ENCODE peak calls at places on chromosomes 1 and 21, in seven cellular contexts. V, O, Q, Y, N, L and I are unnamed samples.

GRCh38 chr1:24942789-24943188 is 12.7 kb upstream of the RUNX3 start:
- DNase-seq in O (no peak), V (no peak), Y (no peak), L (no peak), Q (no peak), N (no peak), I (no peak)

GRCh38 chr1:213773975-213774374 is 213.8 kb upstream of the PROX1 start:
- DNase-seq in Y (no peak), V (no peak), L (no peak), O (no peak), N (no peak), Q (no peak), I (no peak)

GRCh38 chr1:234478152-234478480 is 863 bp downstream of the TARBP1 start:
- DNase-seq in Y (no peak), Q (peak; percentile 55), O (peak; percentile 76), N (no peak), L (no peak), V (peak; percentile 28), I (peak; percentile 77)

GRCh38 chr1:89723863-89724262 is 90.9 kb downstream of the LRRC8C start:
- DNase-seq in V (peak; percentile 43), O (no peak), Y (no peak), N (no peak), L (no peak), Q (no peak), I (no peak)

GRCh38 chr1:68049941-68050878 is at the start of gene DIRAS3:
- DNase-seq in L (peak; percentile 42), Q (no peak), Y (no peak), V (peak; percentile 60), O (no peak), N (no peak), I (peak; percentile 39)

GRCh38 chr21:17712887-17713286 is 100.2 kb upstream of the BTG3 start:
- DNase-seq in N (no peak), Q (no peak), V (no peak), Y (no peak), L (no peak), O (no peak), I (no peak)

GRCh38 chr1:43317817-43318471 is 17.2 kb downstream of the TIE1 start:
- DNase-seq in N (no peak), V (peak; percentile 49), Q (no peak), Y (no peak), O (no peak), L (no peak), I (no peak)

GRCh38 chr1:44874155-44874554 is 31.1 kb upstream of the PTCH2 start:
- DNase-seq in V (no peak), Q (no peak), L (no peak), O (no peak), N (no peak), Y (no peak), I (no peak)

GRCh38 chr21:44415073-44416025 is 40.0 kb upstream of the LRRC3 start:
- DNase-seq in Y (no peak), O (peak; percentile 32), N (no peak), V (no peak), Q (peak; percentile 18), L (no peak), I (no peak)

GRCh38 chr1:50976890-50977574 is 7.0 kb downstream of the CDKN2C start:
- DNase-seq in Q (peak; percentile 57), O (peak; percentile 40), N (no peak), Y (no peak), L (peak; percentile 49), V (peak; percentile 39), I (no peak)

GRCh38 chr1:103529746-103530145 is 4.2 kb downstream of the RNPC3 start:
- DNase-seq in N (no peak), Q (peak; percentile 25), Y (no peak), V (peak; percentile 54), O (no peak), L (no peak), I (no peak)

GRCh38 chr1:121558514-121558913 is 373.7 kb downstream of the SRGAP2C start:
- DNase-seq in N (no peak), Q (peak; percentile 75), L (peak; percentile 86), O (no peak), V (peak; percentile 90), Y (no peak), I (no peak)

GRCh38 chr1:191608367-191608766 is 549.9 kb upstream of the RGS18 start:
- DNase-seq in Q (no peak), V (peak; percentile 7), O (no peak), Y (no peak), L (no peak), N (no peak), I (no peak)

GRCh38 chr1:2229032-2229920 is 1.2 kb downstream of the SKI start:
- DNase-seq in O (no peak), L (peak; percentile 73), Y (no peak), Q (peak; percentile 70), V (peak; percentile 69), N (no peak), I (peak; percentile 58)

GRCh38 chr1:20732071-20732587 is 374 bp downstream of the SH2D5 start:
- DNase-seq in O (peak; percentile 94), Q (peak; percentile 82), N (peak; percentile 78), Y (peak; percentile 56), L (peak; percentile 75), V (peak; percentile 81), I (peak; percentile 48)

GRCh38 chr1:109622103-109622892 is 2.7 kb downstream of the AMPD2 start:
- DNase-seq in Y (no peak), N (no peak), V (no peak), O (no peak), Q (no peak), L (no peak), I (no peak)
- H2AK5ac ChIP-seq in Y (no peak overlapping the region), N (peak overlapping the region; percentile 20), V (peak overlapping the region; percentile 51), O (no peak overlapping the region), Q (no peak overlapping the region), L (no peak overlapping the region), I (no peak overlapping the region)

GRCh38 chr1:52601976-52602327 is 219 bp upstream of the GPX7 start:
- DNase-seq in Y (no peak), O (no peak), Q (no peak), L (no peak), N (no peak), V (no peak), I (no peak)
- H2BK120ac ChIP-seq in Y (no peak overlapping the region), O (no peak overlapping the region), Q (peak overlapping the region; percentile 32), L (peak overlapping the region; percentile 80), N (no peak overlapping the region), V (no peak overlapping the region), I (peak overlapping the region; percentile 25)

GRCh38 chr21:28932717-28933116 is 60.0 kb downstream of the LTN1 start:
- DNase-seq in L (no peak), Y (no peak), N (no peak), Q (no peak), V (no peak), O (no peak), I (no peak)
- H3K23ac ChIP-seq in L (no peak overlapping the region), Y (no peak overlapping the region), N (no peak overlapping the region), Q (no peak overlapping the region), V (no peak overlapping the region), O (no peak overlapping the region), I (no peak overlapping the region)

DNA sequence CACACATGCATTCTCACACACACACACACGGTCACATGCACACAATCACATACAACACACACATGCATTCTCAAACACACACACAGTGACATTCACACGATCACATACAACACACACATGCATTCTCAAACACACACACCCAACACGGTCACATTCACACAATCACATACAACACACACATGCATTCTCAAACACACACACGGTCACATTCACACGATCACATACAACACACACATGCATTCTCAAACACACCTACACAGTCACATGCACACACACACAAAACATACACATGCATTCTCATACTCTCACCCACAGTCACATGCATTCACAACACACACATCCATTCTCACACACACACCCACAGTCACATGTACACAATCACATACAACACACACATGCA is 135.0 kb downstream of the CASZ1 start:
- DNase-seq in V (no peak), N (no peak), L (no peak), Q (no peak), O (no peak), Y (no peak), I (no peak)
- H2AK5ac ChIP-seq in V (no peak overlapping the region), N (no peak overlapping the region), L (no peak overlapping the region), Q (no peak overlapping the region), O (no peak overlapping the region), Y (peak overlapping the region; percentile 84), I (no peak overlapping the region)